ENCODE peak calls at places on chromosome X, in four cellular contexts. G is HFF-Myc, E is upper lobe of left lung, I is spleen. A is an unnamed sample.

GRCh38 chrX:154466036-154466435 is 8.0 kb downstream of the PLXNA3 start:
- DNase-seq in G (no peak), E (no peak), I (no peak), A (no peak)

GRCh38 chrX:8913665-8914409 is 112.7 kb upstream of the FAM9A start:
- DNase-seq in G (no peak), E (no peak), I (no peak), A (no peak)

GRCh38 chrX:153821066-153821465 is 9.3 kb downstream of the PDZD4 start:
- DNase-seq in G (no peak), E (no peak), I (peak), A (no peak)

GRCh38 chrX:28609917-28610613 is 22.8 kb downstream of the IL1RAPL1 start:
- DNase-seq in G (no peak), E (peak), I (no peak), A (no peak)

GRCh38 chrX:20224814-20225487 is 41.8 kb downstream of the RPS6KA3 start:
- DNase-seq in G (no peak), E (no peak), I (no peak), A (no peak)

GRCh38 chrX:46185923-46186810 is 359.1 kb downstream of the ZNF674 start:
- DNase-seq in G (no peak), E (no peak), I (no peak), A (no peak)

GRCh38 chrX:29617276-29617675 is 598.1 kb upstream of the MAGEB2 start:
- DNase-seq in G (no peak), E (no peak), I (no peak), A (no peak)

GRCh38 chrX:153649178-153649914 is 2.3 kb downstream of the DUSP9 start:
- DNase-seq in G (no peak), E (peak), I (peak), A (no peak)

GRCh38 chrX:55163171-55163570 is 57.0 kb upstream of the PAGE5 start:
- DNase-seq in G (no peak), E (no peak), I (no peak), A (no peak)

GRCh38 chrX:133981908-133982307 is 3.5 kb downstream of the GPC3 start:
- DNase-seq in G (no peak), E (no peak), I (no peak), A (no peak)

GRCh38 chrX:72027024-72027913 is 104.4 kb downstream of the RTL5 start:
- DNase-seq in G (no peak), E (no peak), I (no peak), A (peak)

GRCh38 chrX:74450803-74451449 is 29.6 kb downstream of the SLC16A2 start:
- DNase-seq in G (peak), E (no peak), I (no peak), A (no peak)

GRCh38 chrX:12463873-12464272 is 325.6 kb downstream of the FRMPD4 start:
- DNase-seq in G (no peak), E (no peak), I (no peak), A (no peak)

GRCh38 chrX:12463052-12463451 is 324.8 kb downstream of the FRMPD4 start:
- DNase-seq in G (no peak), E (no peak), I (no peak), A (no peak)

DNA sequence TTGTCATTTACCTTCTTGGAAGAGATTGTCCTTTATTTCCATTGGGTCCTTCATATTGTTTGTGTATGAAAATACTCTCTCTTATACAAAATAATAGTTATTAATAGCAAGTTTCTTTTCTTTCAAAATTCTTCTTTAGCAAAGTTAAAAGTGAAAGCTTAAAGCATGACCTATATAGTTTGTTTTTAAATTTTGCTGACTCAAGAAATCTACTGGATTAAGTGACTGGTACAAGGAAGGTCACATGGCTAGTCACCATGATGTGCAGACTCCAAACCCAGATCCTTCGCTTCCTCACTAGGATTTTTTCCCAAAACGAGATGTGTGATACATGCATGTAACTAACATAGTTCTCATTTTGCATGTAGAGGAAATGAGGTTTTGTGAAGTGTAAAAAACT is 322.7 kb downstream of the FRMPD4 start:
- DNase-seq in G (no peak), E (no peak), I (no peak), A (no peak)
- H3K4me3 ChIP-seq in G (no peak), E (no peak), I (no peak), A (no peak)

DNA sequence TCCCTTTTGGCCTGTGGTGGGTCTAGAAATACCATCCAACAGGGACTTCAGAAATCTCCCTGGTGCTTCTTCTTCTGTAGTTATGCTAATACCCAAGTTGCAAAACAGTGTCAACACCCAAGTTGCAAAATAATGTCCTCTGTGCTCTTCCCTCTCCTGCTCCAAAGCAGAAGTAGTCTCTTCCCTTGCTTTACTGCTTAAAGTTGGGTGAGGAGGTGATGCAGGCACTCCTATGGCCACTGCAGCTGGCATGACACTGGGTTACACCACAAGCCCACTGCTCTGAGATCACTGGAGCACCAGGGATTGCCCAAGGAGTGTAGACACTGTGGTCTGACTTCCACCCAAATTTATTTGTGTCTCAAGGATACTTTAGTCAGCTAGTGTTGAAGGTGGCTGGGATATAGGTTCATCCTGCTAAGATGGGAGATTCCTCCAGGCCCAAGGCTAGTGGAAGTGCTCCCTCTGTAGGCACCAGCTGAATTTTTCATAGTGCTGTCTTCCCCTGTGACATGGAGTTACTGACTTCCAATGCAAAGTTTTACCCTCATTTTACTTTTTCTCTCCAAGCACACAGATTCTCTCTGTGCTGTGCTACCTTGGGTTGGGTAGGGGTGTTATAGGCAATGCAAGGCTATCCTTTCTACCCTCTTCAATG is 196.2 kb upstream of the TENT5D start:
- DNase-seq in G (no peak), E (no peak), I (no peak), A (no peak)
- H3K4me3 ChIP-seq in G (no peak), E (no peak), I (no peak), A (no peak)

DNA sequence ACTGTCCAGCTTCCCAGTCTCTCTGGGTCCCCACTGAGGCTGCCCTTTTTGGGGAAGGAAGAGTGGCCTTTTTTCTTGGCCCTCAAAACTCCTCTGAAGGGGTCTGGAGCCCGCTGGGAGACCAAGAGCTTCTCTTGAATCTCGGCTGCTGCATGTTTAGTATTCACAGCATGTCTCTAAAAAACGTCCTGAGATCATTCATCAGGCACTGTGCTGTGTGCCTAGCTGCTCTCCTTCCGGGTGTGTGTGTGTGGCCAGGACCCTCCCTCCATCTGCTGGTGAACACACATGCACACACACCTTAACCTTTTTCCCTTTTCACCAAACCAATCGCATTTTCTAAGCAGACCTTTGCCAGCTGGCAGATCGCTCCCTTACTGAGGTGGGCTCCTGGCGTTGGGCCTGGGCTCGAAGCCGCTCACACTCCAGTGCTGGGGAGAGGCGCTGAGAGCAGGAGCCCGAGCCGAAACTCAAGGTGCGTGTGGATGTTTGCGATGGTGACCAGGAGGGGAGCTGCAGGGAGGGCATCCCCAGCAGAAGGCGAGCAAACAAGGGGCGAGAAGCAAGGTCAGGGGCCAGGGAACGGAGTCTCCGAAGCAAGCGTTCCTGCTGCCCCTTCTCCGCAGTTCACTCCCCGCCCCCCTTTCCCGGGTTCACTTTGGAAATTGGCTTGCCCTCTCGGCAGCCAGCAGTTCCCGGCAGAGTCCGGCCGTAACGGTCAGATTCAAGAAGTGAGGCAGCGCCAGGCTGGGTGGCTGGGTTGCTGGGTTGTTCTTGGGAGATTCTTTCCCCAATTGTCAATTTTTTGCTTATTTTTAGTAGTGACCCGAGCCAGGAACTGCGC is 605 bp upstream of the FRMPD3 start:
- DNase-seq in G (no peak), E (no peak), I (no peak), A (no peak)
- H3K4me3 ChIP-seq in G (no peak), E (no peak), I (peak), A (peak)

GRCh38 chrX:143634701-143635442 is 1.0 kb downstream of the SLITRK4 start:
- DNase-seq in G (no peak), E (no peak), I (no peak), A (no peak)
- H3K4me3 ChIP-seq in G (no peak), E (no peak), I (no peak), A (peak)

A was measured in vagina.